ENCODE peak calls at places on chromosomes 2 and 18, in four cellular contexts. K, X, Q and N are unnamed samples.

GRCh38 chr18:12606592-12607315 is 51.2 kb downstream of the SPIRE1 start:
- DNase-seq in K (peak; percentile 34), X (no peak), Q (no peak), N (no peak)

GRCh38 chr2:149466635-149467034 is 120.9 kb downstream of the MMADHC start:
- DNase-seq in K (no peak), X (no peak), Q (no peak), N (no peak)

GRCh38 chr2:28970464-28971160 is 10.5 kb upstream of the TOGARAM2 start:
- DNase-seq in K (no peak), X (no peak), Q (peak; percentile 35), N (no peak)

GRCh38 chr18:48927286-48928080 is 23.3 kb downstream of the SMAD7 start:
- DNase-seq in K (no peak), X (no peak), Q (no peak), N (no peak)

GRCh38 chr2:11286749-11287148 is 57.7 kb downstream of the ROCK2 start:
- DNase-seq in K (no peak), X (no peak), Q (no peak), N (peak; percentile 20)

GRCh38 chr2:120856421-120856862 is 120.8 kb downstream of the GLI2 start:
- DNase-seq in K (no peak), X (no peak), Q (peak; percentile 65), N (no peak)

GRCh38 chr18:49814147-49814499 is 790 bp upstream of the ACAA2 start:
- DNase-seq in K (peak; percentile 72), X (no peak), Q (peak; percentile 86), N (peak; percentile 38)

GRCh38 chr18:50458796-50459195 is 84.0 kb downstream of the SKA1 start:
- DNase-seq in K (no peak), X (no peak), Q (no peak), N (no peak)

GRCh38 chr2:127593228-127594115 is 52.5 kb upstream of the GPR17 start:
- DNase-seq in K (no peak), X (no peak), Q (no peak), N (no peak)

GRCh38 chr2:149008381-149008780 is 30.1 kb upstream of the LYPD6B start:
- DNase-seq in K (no peak), X (no peak), Q (no peak), N (no peak)

GRCh38 chr2:47250576-47251403 is 95.7 kb upstream of the STPG4 start:
- DNase-seq in K (peak; percentile 13), X (no peak), Q (no peak), N (no peak)

GRCh38 chr2:126534508-126534907 is 121.5 kb upstream of the GYPC start:
- DNase-seq in K (peak; percentile 3), X (no peak), Q (no peak), N (no peak)

GRCh38 chr2:98634406-98635092 is 26.2 kb downstream of the UNC50 start:
- DNase-seq in K (peak; percentile 17), X (no peak), Q (no peak), N (no peak)

GRCh38 chr18:55136864-55137263 is 177.6 kb upstream of the CCDC68 start:
- DNase-seq in K (no peak), X (no peak), Q (no peak), N (no peak)

GRCh38 chr2:62370304-62371250 is 135.4 kb downstream of the TMEM17 start:
- DNase-seq in K (no peak), X (no peak), Q (no peak), N (no peak)

GRCh38 chr2:233471291-233472035 is 95.1 kb downstream of the USP40 start:
- DNase-seq in K (no peak), X (no peak), Q (peak; percentile 62), N (no peak)

GRCh38 chr2:57959380-57959779 is 87.2 kb upstream of the VRK2 start:
- DNase-seq in K (no peak), X (no peak), Q (no peak), N (no peak)

GRCh38 chr18:10131783-10132381 is 218.1 kb downstream of the VAPA start:
- DNase-seq in K (no peak), X (no peak), Q (no peak), N (no peak)

GRCh38 chr2:177692828-177693269 is 300.3 kb downstream of the AGPS start:
- DNase-seq in K (no peak), X (no peak), Q (no peak), N (no peak)

GRCh38 chr2:199339826-199340605 is 117.7 kb downstream of the SATB2 start:
- DNase-seq in K (no peak), X (no peak), Q (no peak), N (no peak)

GRCh38 chr2:152200562-152201465 is 25.3 kb upstream of the STAM2 start:
- DNase-seq in K (peak; percentile 26), X (no peak), Q (peak; percentile 92), N (peak; percentile 84)

GRCh38 chr2:65666156-65666725 is 233.8 kb upstream of the SPRED2 start:
- DNase-seq in K (no peak), X (no peak), Q (no peak), N (no peak)

GRCh38 chr2:54546925-54547324 is 90.8 kb downstream of the SPTBN1 start:
- DNase-seq in K (no peak), X (no peak), Q (no peak), N (no peak)